ENCODE peak calls at places on chromosomes 16 and 17, in nine cellular contexts. One of them, this sample, is unnamed.

GRCh38 chr17:22570144-22570845 is 878.0 kb downstream of the KCNJ18 start:
- DNase-seq in stimulated activated CD4-positive, alpha-beta T cell treated with anti-CD3 and anti-CD28 coated beads, TNF-alpha, amount 100 ng/mL, for 24 hours: no peak
- DNase-seq in adipocyte: no peak
- DNase-seq in EH: no peak
- DNase-seq in SW 1271: no peak
- DNase-seq in SJSA1: no peak
- DNase-seq in fibroblast of lung: no peak
- DNase-seq in activated naive CD8-positive, alpha-beta T cell treated with anti-CD3 and anti-CD28 coated beads, Interleukin-2, amount 10 ng/mL, durations not matched to agents 7 days and 5 days: no peak
- DNase-seq in GM18507: no peak
- DNase-seq in this sample: no peak

GRCh38 chr16:86016201-86016965 is 117.4 kb downstream of the IRF8 start:
- DNase-seq in stimulated activated CD4-positive, alpha-beta T cell treated with anti-CD3 and anti-CD28 coated beads, TNF-alpha, amount 100 ng/mL, for 24 hours: peak; percentile 15
- DNase-seq in adipocyte: peak; percentile 82
- DNase-seq in EH: peak; percentile 65
- DNase-seq in SW 1271: peak; percentile 9
- DNase-seq in SJSA1: peak; percentile 37
- DNase-seq in fibroblast of lung: peak; percentile 46
- DNase-seq in activated naive CD8-positive, alpha-beta T cell treated with anti-CD3 and anti-CD28 coated beads, Interleukin-2, amount 10 ng/mL, durations not matched to agents 7 days and 5 days: peak; percentile 42
- DNase-seq in GM18507: peak; percentile 58
- DNase-seq in this sample: peak; percentile 70

GRCh38 chr17:2400877-2401425 is at the start of gene MNT:
- DNase-seq in stimulated activated CD4-positive, alpha-beta T cell treated with anti-CD3 and anti-CD28 coated beads, TNF-alpha, amount 100 ng/mL, for 24 hours: peak; percentile 89
- DNase-seq in adipocyte: peak; percentile 98
- DNase-seq in EH: peak; percentile 94
- DNase-seq in SW 1271: peak; percentile 86
- DNase-seq in SJSA1: peak; percentile 99
- DNase-seq in fibroblast of lung: peak; percentile 93
- DNase-seq in activated naive CD8-positive, alpha-beta T cell treated with anti-CD3 and anti-CD28 coated beads, Interleukin-2, amount 10 ng/mL, durations not matched to agents 7 days and 5 days: peak; percentile 97
- DNase-seq in GM18507: peak; percentile 86
- DNase-seq in this sample: peak; percentile 99

GRCh38 chr17:8639709-8640108 is 9.2 kb upstream of the MYH10 start:
- DNase-seq in stimulated activated CD4-positive, alpha-beta T cell treated with anti-CD3 and anti-CD28 coated beads, TNF-alpha, amount 100 ng/mL, for 24 hours: no peak
- DNase-seq in adipocyte: no peak
- DNase-seq in EH: no peak
- DNase-seq in SW 1271: no peak
- DNase-seq in SJSA1: no peak
- DNase-seq in fibroblast of lung: no peak
- DNase-seq in activated naive CD8-positive, alpha-beta T cell treated with anti-CD3 and anti-CD28 coated beads, Interleukin-2, amount 10 ng/mL, durations not matched to agents 7 days and 5 days: no peak
- DNase-seq in GM18507: no peak
- DNase-seq in this sample: no peak

GRCh38 chr17:8016632-8017424 is 14.4 kb downstream of the GUCY2D start:
- DNase-seq in stimulated activated CD4-positive, alpha-beta T cell treated with anti-CD3 and anti-CD28 coated beads, TNF-alpha, amount 100 ng/mL, for 24 hours: no peak
- DNase-seq in adipocyte: no peak
- DNase-seq in EH: peak; percentile 32
- DNase-seq in SW 1271: no peak
- DNase-seq in SJSA1: no peak
- DNase-seq in fibroblast of lung: no peak
- DNase-seq in activated naive CD8-positive, alpha-beta T cell treated with anti-CD3 and anti-CD28 coated beads, Interleukin-2, amount 10 ng/mL, durations not matched to agents 7 days and 5 days: peak; percentile 62
- DNase-seq in GM18507: no peak
- DNase-seq in this sample: peak; percentile 28

GRCh38 chr17:44266402-44267164 is 1.4 kb downstream of the SLC4A1 start:
- DNase-seq in stimulated activated CD4-positive, alpha-beta T cell treated with anti-CD3 and anti-CD28 coated beads, TNF-alpha, amount 100 ng/mL, for 24 hours: no peak
- DNase-seq in adipocyte: no peak
- DNase-seq in EH: no peak
- DNase-seq in SW 1271: no peak
- DNase-seq in SJSA1: no peak
- DNase-seq in fibroblast of lung: no peak
- DNase-seq in activated naive CD8-positive, alpha-beta T cell treated with anti-CD3 and anti-CD28 coated beads, Interleukin-2, amount 10 ng/mL, durations not matched to agents 7 days and 5 days: no peak
- DNase-seq in GM18507: no peak
- DNase-seq in this sample: no peak

GRCh38 chr16:27485126-27485525 is 64.6 kb downstream of the GTF3C1 start:
- DNase-seq in stimulated activated CD4-positive, alpha-beta T cell treated with anti-CD3 and anti-CD28 coated beads, TNF-alpha, amount 100 ng/mL, for 24 hours: no peak
- DNase-seq in adipocyte: no peak
- DNase-seq in EH: no peak
- DNase-seq in SW 1271: no peak
- DNase-seq in SJSA1: no peak
- DNase-seq in fibroblast of lung: no peak
- DNase-seq in activated naive CD8-positive, alpha-beta T cell treated with anti-CD3 and anti-CD28 coated beads, Interleukin-2, amount 10 ng/mL, durations not matched to agents 7 days and 5 days: no peak
- DNase-seq in GM18507: no peak
- DNase-seq in this sample: no peak

GRCh38 chr16:30183236-30183960 is at the start of gene CORO1A:
- DNase-seq in stimulated activated CD4-positive, alpha-beta T cell treated with anti-CD3 and anti-CD28 coated beads, TNF-alpha, amount 100 ng/mL, for 24 hours: peak; percentile 72
- DNase-seq in adipocyte: peak; percentile 91
- DNase-seq in EH: peak; percentile 77
- DNase-seq in SW 1271: peak; percentile 43
- DNase-seq in SJSA1: peak; percentile 70
- DNase-seq in fibroblast of lung: peak; percentile 74
- DNase-seq in activated naive CD8-positive, alpha-beta T cell treated with anti-CD3 and anti-CD28 coated beads, Interleukin-2, amount 10 ng/mL, durations not matched to agents 7 days and 5 days: peak; percentile 91
- DNase-seq in GM18507: peak; percentile 63
- DNase-seq in this sample: peak; percentile 88

GRCh38 chr17:34499576-34499975 is 79.8 kb upstream of the TMEM132E start:
- DNase-seq in stimulated activated CD4-positive, alpha-beta T cell treated with anti-CD3 and anti-CD28 coated beads, TNF-alpha, amount 100 ng/mL, for 24 hours: no peak
- DNase-seq in adipocyte: peak; percentile 17
- DNase-seq in EH: peak; percentile 37
- DNase-seq in SW 1271: no peak
- DNase-seq in SJSA1: no peak
- DNase-seq in fibroblast of lung: peak; percentile 13
- DNase-seq in activated naive CD8-positive, alpha-beta T cell treated with anti-CD3 and anti-CD28 coated beads, Interleukin-2, amount 10 ng/mL, durations not matched to agents 7 days and 5 days: no peak
- DNase-seq in GM18507: no peak
- DNase-seq in this sample: peak; percentile 46

GRCh38 chr17:7130626-7131467 is 16.2 kb upstream of the ASGR2 start:
- DNase-seq in stimulated activated CD4-positive, alpha-beta T cell treated with anti-CD3 and anti-CD28 coated beads, TNF-alpha, amount 100 ng/mL, for 24 hours: no peak
- DNase-seq in adipocyte: no peak
- DNase-seq in EH: no peak
- DNase-seq in SW 1271: no peak
- DNase-seq in SJSA1: no peak
- DNase-seq in fibroblast of lung: no peak
- DNase-seq in activated naive CD8-positive, alpha-beta T cell treated with anti-CD3 and anti-CD28 coated beads, Interleukin-2, amount 10 ng/mL, durations not matched to agents 7 days and 5 days: no peak
- DNase-seq in GM18507: no peak
- DNase-seq in this sample: no peak

GRCh38 chr16:4900036-4900435 is 36.9 kb downstream of the PPL start:
- DNase-seq in stimulated activated CD4-positive, alpha-beta T cell treated with anti-CD3 and anti-CD28 coated beads, TNF-alpha, amount 100 ng/mL, for 24 hours: no peak
- DNase-seq in adipocyte: peak; percentile 71
- DNase-seq in EH: no peak
- DNase-seq in SW 1271: no peak
- DNase-seq in SJSA1: no peak
- DNase-seq in fibroblast of lung: peak; percentile 6
- DNase-seq in activated naive CD8-positive, alpha-beta T cell treated with anti-CD3 and anti-CD28 coated beads, Interleukin-2, amount 10 ng/mL, durations not matched to agents 7 days and 5 days: no peak
- DNase-seq in GM18507: no peak
- DNase-seq in this sample: peak; percentile 38

GRCh38 chr17:74442291-74442669 is 10.4 kb downstream of the GPRC5C start:
- DNase-seq in stimulated activated CD4-positive, alpha-beta T cell treated with anti-CD3 and anti-CD28 coated beads, TNF-alpha, amount 100 ng/mL, for 24 hours: no peak
- DNase-seq in adipocyte: no peak
- DNase-seq in EH: no peak
- DNase-seq in SW 1271: no peak
- DNase-seq in SJSA1: no peak
- DNase-seq in fibroblast of lung: no peak
- DNase-seq in activated naive CD8-positive, alpha-beta T cell treated with anti-CD3 and anti-CD28 coated beads, Interleukin-2, amount 10 ng/mL, durations not matched to agents 7 days and 5 days: no peak
- DNase-seq in GM18507: no peak
- DNase-seq in this sample: no peak

GRCh38 chr17:42683407-42684031 is 1.2 kb downstream of the CNTNAP1 start:
- DNase-seq in stimulated activated CD4-positive, alpha-beta T cell treated with anti-CD3 and anti-CD28 coated beads, TNF-alpha, amount 100 ng/mL, for 24 hours: no peak
- DNase-seq in adipocyte: peak; percentile 38
- DNase-seq in EH: peak; percentile 42
- DNase-seq in SW 1271: no peak
- DNase-seq in SJSA1: no peak
- DNase-seq in fibroblast of lung: peak; percentile 69
- DNase-seq in activated naive CD8-positive, alpha-beta T cell treated with anti-CD3 and anti-CD28 coated beads, Interleukin-2, amount 10 ng/mL, durations not matched to agents 7 days and 5 days: no peak
- DNase-seq in GM18507: no peak
- DNase-seq in this sample: peak; percentile 34

GRCh38 chr17:19448341-19449268 is 37.6 kb downstream of the RNF112 start:
- DNase-seq in stimulated activated CD4-positive, alpha-beta T cell treated with anti-CD3 and anti-CD28 coated beads, TNF-alpha, amount 100 ng/mL, for 24 hours: no peak
- DNase-seq in adipocyte: peak; percentile 96
- DNase-seq in EH: peak; percentile 98
- DNase-seq in SW 1271: no peak
- DNase-seq in SJSA1: peak; percentile 24
- DNase-seq in fibroblast of lung: peak; percentile 98
- DNase-seq in activated naive CD8-positive, alpha-beta T cell treated with anti-CD3 and anti-CD28 coated beads, Interleukin-2, amount 10 ng/mL, durations not matched to agents 7 days and 5 days: no peak
- DNase-seq in GM18507: no peak
- DNase-seq in this sample: peak; percentile 96

GRCh38 chr16:28283173-28283572 is 9.2 kb upstream of the SBK1 start:
- DNase-seq in stimulated activated CD4-positive, alpha-beta T cell treated with anti-CD3 and anti-CD28 coated beads, TNF-alpha, amount 100 ng/mL, for 24 hours: no peak
- DNase-seq in adipocyte: no peak
- DNase-seq in EH: no peak
- DNase-seq in SW 1271: no peak
- DNase-seq in SJSA1: no peak
- DNase-seq in fibroblast of lung: no peak
- DNase-seq in activated naive CD8-positive, alpha-beta T cell treated with anti-CD3 and anti-CD28 coated beads, Interleukin-2, amount 10 ng/mL, durations not matched to agents 7 days and 5 days: no peak
- DNase-seq in GM18507: no peak
- DNase-seq in this sample: no peak

GRCh38 chr16:54742436-54742835 is 188.2 kb upstream of the IRX5 start:
- DNase-seq in stimulated activated CD4-positive, alpha-beta T cell treated with anti-CD3 and anti-CD28 coated beads, TNF-alpha, amount 100 ng/mL, for 24 hours: no peak
- DNase-seq in adipocyte: no peak
- DNase-seq in EH: no peak
- DNase-seq in SW 1271: no peak
- DNase-seq in SJSA1: no peak
- DNase-seq in fibroblast of lung: no peak
- DNase-seq in activated naive CD8-positive, alpha-beta T cell treated with anti-CD3 and anti-CD28 coated beads, Interleukin-2, amount 10 ng/mL, durations not matched to agents 7 days and 5 days: no peak
- DNase-seq in GM18507: no peak
- DNase-seq in this sample: no peak

This sample was measured in astrocyte of the hippocampus.